ENCODE peak calls at places on chromosome 2, in four cellular contexts. T is right lobe of liver, M is upper lobe of left lung, Q is transverse colon. Z is an unnamed sample.

GRCh38 chr2:72214429-72215143 is 66.9 kb upstream of the CYP26B1 start:
- DNase-seq in T (no peak), M (no peak), Q (no peak), Z (no peak)

GRCh38 chr2:217994776-217995274 is 8.0 kb downstream of the TNS1 start:
- DNase-seq in T (no peak), M (no peak), Q (no peak), Z (no peak)

GRCh38 chr2:96916156-96917007 is 46.5 kb upstream of the SEMA4C start:
- DNase-seq in T (no peak), M (no peak), Q (no peak), Z (no peak)

GRCh38 chr2:157900203-157900602 is 24.1 kb upstream of the ACVR1 start:
- DNase-seq in T (no peak), M (no peak), Q (no peak), Z (no peak)

GRCh38 chr2:86807462-86808275 is 17.0 kb upstream of the CD8A start:
- DNase-seq in T (peak), M (peak), Q (peak), Z (peak)

GRCh38 chr2:37873749-37874330 is 51.2 kb upstream of the RMDN2 start:
- DNase-seq in T (no peak), M (no peak), Q (no peak), Z (no peak)

GRCh38 chr2:160490760-160491367 is 2.7 kb downstream of the RBMS1 start:
- DNase-seq in T (no peak), M (no peak), Q (no peak), Z (no peak)

GRCh38 chr2:27431395-27431794 is 3.0 kb downstream of the NRBP1 start:
- DNase-seq in T (no peak), M (no peak), Q (no peak), Z (no peak)

GRCh38 chr2:206521115-206521514 is 77.8 kb downstream of the ADAM23 start:
- DNase-seq in T (no peak), M (no peak), Q (no peak), Z (no peak)

GRCh38 chr2:130346041-130346740 is 3.5 kb downstream of the IMP4 start:
- DNase-seq in T (no peak), M (peak), Q (no peak), Z (no peak)

GRCh38 chr2:86622409-86622877 is 1.2 kb downstream of the RNF103 start:
- DNase-seq in T (peak), M (no peak), Q (peak), Z (no peak)

GRCh38 chr2:159000072-159000471 is 31.6 kb downstream of the TANC1 start:
- DNase-seq in T (no peak), M (no peak), Q (no peak), Z (no peak)

GRCh38 chr2:158996378-158996993 is 28.0 kb downstream of the TANC1 start:
- DNase-seq in T (no peak), M (no peak), Q (no peak), Z (no peak)

GRCh38 chr2:158998486-158999248 is 30.2 kb downstream of the TANC1 start:
- DNase-seq in T (no peak), M (no peak), Q (no peak), Z (no peak)

GRCh38 chr2:158997037-158997785 is 28.8 kb downstream of the TANC1 start:
- DNase-seq in T (no peak), M (no peak), Q (no peak), Z (no peak)

DNA sequence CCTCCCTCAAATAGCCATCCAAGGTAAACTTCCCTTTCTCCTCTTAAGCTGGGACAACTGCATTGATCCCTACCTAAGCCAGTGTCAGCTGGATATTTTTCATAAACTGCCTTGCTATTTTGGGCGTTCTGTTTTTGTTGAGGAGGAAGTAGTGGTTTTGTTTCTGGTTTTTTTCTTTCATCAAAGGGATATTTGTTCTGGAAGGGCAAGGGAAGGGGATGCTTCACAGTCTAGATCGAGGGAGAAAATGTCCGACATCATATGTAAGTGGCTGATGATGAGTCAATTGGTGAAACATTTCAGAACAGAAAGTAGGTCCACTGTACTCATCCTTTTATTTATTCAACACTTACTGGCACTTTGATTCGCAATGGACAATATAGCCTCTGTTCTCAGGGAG is 31.0 kb downstream of the TANC1 start:
- DNase-seq in T (no peak), M (no peak), Q (no peak), Z (no peak)
- H3K4me3 ChIP-seq in T (no peak), M (no peak), Q (no peak), Z (no peak)

GRCh38 chr2:210171309-210172218 is at the start of gene KANSL1L:
- DNase-seq in T (peak), M (peak), Q (peak), Z (peak)

GRCh38 chr2:210170442-210171303 is 536 bp downstream of the KANSL1L start:
- DNase-seq in T (peak), M (peak), Q (peak), Z (peak)

GRCh38 chr2:210169871-210170441 is 1.3 kb downstream of the KANSL1L start:
- DNase-seq in T (no peak), M (no peak), Q (no peak), Z (no peak)

GRCh38 chr2:210174086-210174485 is 2.9 kb upstream of the KANSL1L start:
- DNase-seq in T (no peak), M (no peak), Q (no peak), Z (no peak)

GRCh38 chr2:210172219-210172575 is 988 bp upstream of the KANSL1L start:
- DNase-seq in T (no peak), M (no peak), Q (no peak), Z (no peak)
- TF ChIP-seq POLR2A in T (no peak), M (no peak), Q (no peak), Z (no peak)

GRCh38 chr2:176650101-176650500 is 380.9 kb downstream of the MTX2 start:
- DNase-seq in T (no peak), M (no peak), Q (no peak), Z (no peak)
- TF ChIP-seq CTCF in T (no peak), M (no peak), Q (no peak), Z (no peak)

DNA sequence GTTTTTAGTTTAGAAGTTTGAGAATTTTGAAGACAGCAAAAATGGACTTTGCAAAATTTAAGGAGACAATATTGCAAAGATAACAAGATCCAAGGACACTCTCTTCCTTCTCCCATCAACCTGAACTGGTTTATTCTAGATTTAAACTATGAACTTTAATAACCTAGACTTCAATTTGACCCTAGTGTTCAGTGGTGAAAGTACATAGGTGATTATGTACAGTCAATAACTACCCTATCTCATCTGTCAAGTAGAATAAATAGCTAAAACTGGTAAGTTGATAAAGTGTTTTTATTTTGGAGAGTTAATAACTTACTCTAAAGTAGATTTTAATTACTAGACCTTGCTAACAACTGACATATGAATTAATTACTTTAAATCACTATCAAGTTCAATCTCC is 52.9 kb upstream of the NFE2L2 start:
- DNase-seq in T (no peak), M (no peak), Q (no peak), Z (no peak)
- H3K4me3 ChIP-seq in T (no peak), M (no peak), Q (no peak), Z (no peak)

GRCh38 chr2:239146011-239146641 is 254.7 kb downstream of the HDAC4 start:
- DNase-seq in T (peak), M (no peak), Q (no peak), Z (no peak)
- TF ChIP-seq POLR2A in T (no peak), M (no peak), Q (no peak), Z (no peak)

GRCh38 chr2:175181104-175181876 is at the start of gene ATP5MC3:
- DNase-seq in T (peak), M (peak), Q (peak), Z (peak)
- TF ChIP-seq CTCF in T (no peak), M (no peak), Q (peak), Z (no peak)

GRCh38 chr2:64123740-64124139 is 20.5 kb downstream of the PELI1 start:
- DNase-seq in T (no peak), M (no peak), Q (no peak), Z (no peak)
- H3K4me3 ChIP-seq in T (no peak), M (no peak), Q (no peak), Z (no peak)

Z was measured in lower leg skin.